ENCODE peak calls at places on chromosomes 12 and 14, in four cellular contexts. N is NCI-H2081 treated with DMSO at 0.1 percent for 48 hours, M is GM19239, Q is stomach. S is an unnamed sample.

GRCh38 chr14:71713061-71713850 is 219.0 kb upstream of the RGS6 start:
- DNase-seq in Q (no peak), N (no peak), M (no peak), S (no peak)

GRCh38 chr12:5556033-5556614 is 124.2 kb downstream of the NTF3 start:
- DNase-seq in Q (no peak), M (no peak), N (no peak), S (no peak)

GRCh38 chr12:71742998-71743397 is 11.7 kb upstream of the RAB21 start:
- DNase-seq in N (no peak), Q (no peak), M (no peak), S (no peak)

GRCh38 chr14:102848830-102849521 is 71.7 kb downstream of the TRAF3 start:
- DNase-seq in N (no peak), M (no peak), Q (peak; percentile 36), S (no peak)

GRCh38 chr12:4829793-4830162 is 79.9 kb upstream of the KCNA1 start:
- DNase-seq in N (no peak), Q (no peak), M (no peak), S (no peak)

GRCh38 chr14:104428860-104429259 is 150.7 kb upstream of the C14orf180 start:
- DNase-seq in M (no peak), N (no peak), Q (no peak), S (no peak)

GRCh38 chr12:123655420-123655819 is 15.5 kb upstream of the TCTN2 start:
- DNase-seq in Q (no peak), M (peak; percentile 56), N (no peak), S (no peak)

GRCh38 chr12:101566318-101566717 is 28.5 kb upstream of the MYBPC1 start:
- DNase-seq in N (no peak), M (no peak), Q (no peak), S (no peak)

GRCh38 chr12:67042697-67043131 is 226.4 kb upstream of the CAND1 start:
- DNase-seq in Q (no peak), M (no peak), N (peak; percentile 42), S (no peak)

GRCh38 chr12:47268501-47269459 is 189.0 kb upstream of the AMIGO2 start:
- DNase-seq in Q (no peak), M (peak; percentile 28), N (no peak), S (no peak)

GRCh38 chr14:95467657-95468056 is 48.8 kb downstream of the SYNE3 start:
- DNase-seq in Q (no peak), N (no peak), M (no peak), S (peak; percentile 58)

GRCh38 chr12:94650143-94651056 is at the start of gene TMCC3:
- DNase-seq in N (no peak), Q (peak; percentile 63), M (peak; percentile 44), S (peak; percentile 81)

GRCh38 chr12:132275110-132275531 is 54.3 kb downstream of the GALNT9 start:
- DNase-seq in Q (peak; percentile 28), N (no peak), M (no peak), S (peak; percentile 89)

GRCh38 chr12:41932470-41932991 is 212.1 kb downstream of the GXYLT1 start:
- DNase-seq in Q (peak; percentile 63), N (peak; percentile 91), M (no peak), S (peak; percentile 92)

GRCh38 chr12:92075425-92075891 is 70.2 kb downstream of the BTG1 start:
- DNase-seq in Q (no peak), M (no peak), N (no peak), S (no peak)

GRCh38 chr14:31263485-31264133 is 56.0 kb upstream of the HECTD1 start:
- DNase-seq in Q (peak; percentile 54), N (no peak), M (no peak), S (peak; percentile 82)

GRCh38 chr12:84817297-84817696 is 95.3 kb downstream of the SLC6A15 start:
- DNase-seq in Q (no peak), N (no peak), M (no peak), S (no peak)

GRCh38 chr14:33464563-33464962 is 486.3 kb downstream of the EGLN3 start:
- DNase-seq in Q (no peak), M (no peak), N (no peak), S (no peak)

GRCh38 chr12:23204933-23205778 is 580.2 kb downstream of the ETNK1 start:
- DNase-seq in M (peak; percentile 33), N (no peak), Q (no peak), S (no peak)

GRCh38 chr12:68267892-68268396 is 14.5 kb upstream of the IL22 start:
- DNase-seq in Q (no peak), M (no peak), N (no peak), S (no peak)

GRCh38 chr12:128727999-128728398 is 95.8 kb downstream of the SLC15A4 start:
- DNase-seq in N (no peak), M (no peak), Q (no peak), S (no peak)

GRCh38 chr14:50045039-50045711 is 71.2 kb downstream of the VCPKMT start:
- DNase-seq in Q (peak; percentile 87), N (no peak), M (peak; percentile 61), S (peak; percentile 92)

GRCh38 chr12:22709292-22709691 is 84.3 kb downstream of the ETNK1 start:
- DNase-seq in M (peak; percentile 10), Q (no peak), N (peak; percentile 20), S (no peak)